ENCODE peak calls at places on chromosomes 11 and 22, in seven cellular contexts. O, B, L, U, Y, J and H are unnamed samples.

GRCh38 chr11:115184901-115185300 is 319.3 kb downstream of the CADM1 start:
- DNase-seq in O (no peak), B (no peak), L (no peak), U (no peak), Y (no peak), J (no peak), H (no peak)

GRCh38 chr11:35923452-35923851 is 20.4 kb upstream of the LDLRAD3 start:
- DNase-seq in O (no peak), B (no peak), L (no peak), U (no peak), Y (no peak), J (no peak), H (no peak)

GRCh38 chr11:59560290-59560701 is 49.0 kb downstream of the OR4D9 start:
- DNase-seq in O (peak), B (peak), L (no peak), U (peak), Y (peak), J (peak), H (peak)

GRCh38 chr11:87859583-87859982 is 315.7 kb downstream of the RAB38 start:
- DNase-seq in O (no peak), B (no peak), L (no peak), U (no peak), Y (no peak), J (no peak), H (no peak)

GRCh38 chr22:25076281-25076680 is 123.4 kb upstream of the CRYBB3 start:
- DNase-seq in O (no peak), B (no peak), L (no peak), U (no peak), Y (no peak), J (no peak), H (no peak)

GRCh38 chr11:103622296-103622695 is 414.1 kb upstream of the DDI1 start:
- DNase-seq in O (peak), B (no peak), L (no peak), U (no peak), Y (no peak), J (no peak), H (no peak)

GRCh38 chr11:129930306-129930705 is 34.9 kb upstream of the NFRKB start:
- DNase-seq in O (no peak), B (no peak), L (no peak), U (no peak), Y (no peak), J (no peak), H (no peak)

GRCh38 chr11:18721576-18722292 is 4.3 kb downstream of the IGSF22 start:
- DNase-seq in O (peak), B (peak), L (peak), U (no peak), Y (no peak), J (peak), H (no peak)

GRCh38 chr11:109612481-109612880 is 190.5 kb downstream of the C11orf87 start:
- DNase-seq in O (no peak), B (no peak), L (no peak), U (no peak), Y (no peak), J (no peak), H (no peak)

GRCh38 chr11:76835928-76836612 is 24.6 kb upstream of the ACER3 start:
- DNase-seq in O (no peak), B (no peak), L (no peak), U (no peak), Y (no peak), J (no peak), H (no peak)

GRCh38 chr11:71283960-71284359 is 31.6 kb upstream of the SHANK2 start:
- DNase-seq in O (no peak), B (no peak), L (no peak), U (no peak), Y (peak), J (no peak), H (no peak)

GRCh38 chr11:1305063-1305495 is 4.4 kb downstream of the TOLLIP start:
- DNase-seq in O (no peak), B (no peak), L (no peak), U (no peak), Y (no peak), J (no peak), H (no peak)

GRCh38 chr11:1303973-1304372 is 5.5 kb downstream of the TOLLIP start:
- DNase-seq in O (peak), B (no peak), L (peak), U (no peak), Y (no peak), J (no peak), H (no peak)

GRCh38 chr11:1305558-1306056 is 3.8 kb downstream of the TOLLIP start:
- DNase-seq in O (peak), B (no peak), L (no peak), U (no peak), Y (no peak), J (no peak), H (peak)

GRCh38 chr11:1303196-1303821 is 6.1 kb downstream of the TOLLIP start:
- DNase-seq in O (peak), B (no peak), L (peak), U (no peak), Y (no peak), J (no peak), H (peak)

GRCh38 chr11:1304376-1304775 is 5.1 kb downstream of the TOLLIP start:
- DNase-seq in O (no peak), B (no peak), L (no peak), U (no peak), Y (peak), J (no peak), H (no peak)
- TF ChIP-seq TAF1 in O (no peak), B (no peak), L (no peak), U (no peak), Y (peak), J (no peak), H (no peak)

GRCh38 chr22:39135092-39135896 is 17.2 kb downstream of the CBX7 start:
- DNase-seq in O (peak), B (peak), L (peak), U (no peak), Y (peak), J (peak), H (peak)

GRCh38 chr22:39136317-39136716 is 16.2 kb downstream of the CBX7 start:
- DNase-seq in O (no peak), B (no peak), L (no peak), U (no peak), Y (no peak), J (no peak), H (no peak)

GRCh38 chr22:39132871-39133524 is 19.5 kb downstream of the CBX7 start:
- DNase-seq in O (no peak), B (no peak), L (no peak), U (no peak), Y (no peak), J (no peak), H (no peak)

GRCh38 chr22:39133871-39134270 is 18.6 kb downstream of the CBX7 start:
- DNase-seq in O (no peak), B (no peak), L (no peak), U (no peak), Y (no peak), J (no peak), H (no peak)

GRCh38 chr22:39134366-39135091 is 18.0 kb downstream of the CBX7 start:
- DNase-seq in O (no peak), B (no peak), L (no peak), U (no peak), Y (no peak), J (no peak), H (no peak)
- TF ChIP-seq TAF1 in O (no peak), B (no peak), L (no peak), U (no peak), Y (no peak), J (no peak), H (no peak)

DNA sequence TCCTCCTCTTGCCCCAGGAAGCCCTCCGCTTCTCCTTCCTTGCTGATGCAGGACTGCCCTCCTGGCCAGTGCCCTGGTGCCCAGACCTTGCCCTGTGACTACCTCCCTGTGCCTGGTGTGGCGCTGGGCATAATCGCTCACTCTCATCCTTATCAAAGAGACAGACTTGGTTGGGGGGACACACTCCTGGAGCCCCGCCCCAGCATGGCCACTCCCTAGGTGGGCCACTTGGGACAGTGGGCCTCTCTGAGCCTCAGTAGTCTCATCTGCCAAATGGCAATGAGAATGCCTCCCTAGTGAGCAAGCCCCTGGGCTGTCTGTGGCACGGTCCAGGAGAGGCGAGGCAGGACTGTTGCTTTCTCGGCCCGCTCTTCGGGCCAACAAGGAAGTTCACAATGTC is 72.7 kb upstream of the TSPAN18 start:
- DNase-seq in O (no peak), B (no peak), L (no peak), U (no peak), Y (no peak), J (no peak), H (no peak)
- TF ChIP-seq TAF1 in O (no peak), B (no peak), L (no peak), U (no peak), Y (no peak), J (no peak), H (no peak)

GRCh38 chr22:50504245-50505211 is 3.0 kb downstream of the LMF2 start:
- DNase-seq in O (no peak), B (no peak), L (no peak), U (no peak), Y (no peak), J (no peak), H (no peak)

GRCh38 chr22:50503475-50504145 is 3.9 kb downstream of the LMF2 start:
- DNase-seq in O (no peak), B (no peak), L (no peak), U (no peak), Y (no peak), J (no peak), H (peak)

GRCh38 chr22:50500452-50500851 is 7.0 kb downstream of the LMF2 start:
- DNase-seq in O (no peak), B (no peak), L (no peak), U (no peak), Y (no peak), J (no peak), H (no peak)

GRCh38 chr22:50502096-50502495 is 5.4 kb downstream of the LMF2 start:
- DNase-seq in O (no peak), B (no peak), L (no peak), U (no peak), Y (no peak), J (no peak), H (no peak)

GRCh38 chr22:50502628-50503474 is 4.7 kb downstream of the LMF2 start:
- DNase-seq in O (no peak), B (no peak), L (no peak), U (no peak), Y (no peak), J (no peak), H (no peak)
- TF ChIP-seq TAF1 in O (no peak), B (no peak), L (no peak), U (no peak), Y (no peak), J (no peak), H (no peak)

GRCh38 chr11:72308226-72309073 is 64.5 kb upstream of the PHOX2A start:
- DNase-seq in O (peak), B (no peak), L (peak), U (no peak), Y (no peak), J (no peak), H (no peak)

GRCh38 chr11:72307439-72307838 is 63.5 kb upstream of the PHOX2A start:
- DNase-seq in O (peak), B (no peak), L (no peak), U (no peak), Y (no peak), J (no peak), H (no peak)

GRCh38 chr11:72306186-72306585 is 62.2 kb upstream of the PHOX2A start:
- DNase-seq in O (no peak), B (no peak), L (no peak), U (no peak), Y (no peak), J (no peak), H (no peak)

GRCh38 chr11:72305077-72305476 is 61.1 kb upstream of the PHOX2A start:
- DNase-seq in O (no peak), B (no peak), L (no peak), U (no peak), Y (no peak), J (no peak), H (no peak)

DNA sequence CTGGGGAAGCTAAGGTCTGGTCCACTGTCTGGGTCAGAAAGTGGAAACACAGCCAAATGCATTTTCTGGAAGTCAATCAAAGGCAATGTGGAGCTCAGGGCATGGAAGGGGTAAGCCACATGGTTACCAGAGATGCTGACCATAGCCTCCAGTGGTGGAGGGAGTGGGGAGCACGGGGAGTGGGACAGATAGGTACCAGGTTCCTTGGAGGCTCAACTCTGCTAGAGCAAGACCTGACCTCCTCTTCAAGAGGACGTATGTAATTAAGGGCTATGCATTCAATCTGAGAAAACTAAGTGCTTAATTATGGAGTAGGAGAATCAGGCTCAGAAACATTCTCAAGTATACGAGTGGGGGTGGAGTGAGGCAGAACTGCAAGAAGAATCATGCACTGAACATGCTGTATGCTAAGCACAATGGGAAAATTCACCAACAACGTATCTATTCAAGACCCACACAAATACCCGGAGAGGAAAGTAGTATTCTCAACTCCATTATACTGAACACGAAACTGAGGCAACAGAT is 65.2 kb upstream of the PHOX2A start:
- DNase-seq in O (no peak), B (no peak), L (no peak), U (no peak), Y (no peak), J (no peak), H (no peak)
- TF ChIP-seq TAF1 in O (no peak), B (no peak), L (no peak), U (no peak), Y (no peak), J (no peak), H (no peak)

DNA sequence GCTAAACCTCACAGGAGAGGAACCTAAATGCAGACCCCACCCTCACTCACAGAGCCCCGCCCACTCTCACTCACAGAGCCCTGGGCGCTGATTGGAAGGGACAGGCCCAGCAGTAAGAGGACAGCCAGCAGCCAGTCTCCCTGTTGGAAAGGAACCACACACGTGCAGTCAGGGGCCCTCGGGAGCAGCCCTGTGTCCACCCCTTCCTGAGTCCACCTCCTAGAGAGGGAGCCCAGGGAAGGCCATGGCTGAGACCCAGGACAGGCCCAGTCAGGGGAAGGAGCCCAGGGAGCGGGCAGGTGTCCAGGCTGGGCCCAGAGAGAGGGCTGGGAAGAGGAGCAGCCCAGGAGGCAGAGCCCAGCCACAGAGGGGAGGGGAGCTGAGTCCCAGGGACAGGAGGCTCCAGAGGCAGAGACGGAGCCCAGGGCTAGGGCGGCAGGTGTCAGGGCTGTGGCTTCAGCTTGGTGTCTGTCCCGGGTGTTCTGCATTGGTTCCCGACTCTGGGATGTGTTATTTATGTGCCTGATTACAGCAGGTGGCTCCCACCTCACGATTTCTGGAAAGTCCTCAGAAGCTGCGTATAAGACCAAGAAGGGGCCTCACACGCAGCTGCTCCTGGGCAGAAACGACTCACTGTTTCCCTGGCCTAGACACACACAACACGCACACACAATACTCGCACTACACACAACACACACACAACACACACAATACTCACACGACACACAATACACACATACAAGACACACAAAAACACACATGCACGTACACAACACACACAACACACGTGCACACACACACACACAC is 9.0 kb upstream of the APOBEC3H start:
- DNase-seq in O (no peak), B (peak), L (no peak), U (no peak), Y (no peak), J (no peak), H (no peak)
- TF ChIP-seq TAF1 in O (no peak), B (no peak), L (no peak), U (no peak), Y (no peak), J (no peak), H (no peak)